ENCODE peak calls at places on chromosomes 6 and 20, in six cellular contexts. One of them, this sample, is unnamed.

GRCh38 chr6:132412656-132413500 is 11.6 kb upstream of the MOXD1 start:
- DNase-seq in fibroblast of lung: no peak
- DNase-seq in stomach: no peak
- DNase-seq in AG04450: no peak
- DNase-seq in IMR-90: peak; percentile 65
- DNase-seq in tibial artery: no peak
- DNase-seq in this sample: no peak

GRCh38 chr6:22334778-22335177 is 37.9 kb upstream of the PRL start:
- DNase-seq in fibroblast of lung: no peak
- DNase-seq in stomach: no peak
- DNase-seq in AG04450: no peak
- DNase-seq in IMR-90: no peak
- DNase-seq in tibial artery: no peak
- DNase-seq in this sample: no peak

GRCh38 chr6:152745509-152746171 is 5.0 kb upstream of the VIP start:
- DNase-seq in fibroblast of lung: no peak
- DNase-seq in stomach: no peak
- DNase-seq in AG04450: no peak
- DNase-seq in IMR-90: peak; percentile 0
- DNase-seq in tibial artery: no peak
- DNase-seq in this sample: no peak

GRCh38 chr6:111605100-111605748 is 454 bp downstream of the TRAF3IP2 start:
- DNase-seq in fibroblast of lung: peak; percentile 99
- DNase-seq in stomach: peak; percentile 53
- DNase-seq in AG04450: no peak
- DNase-seq in IMR-90: peak; percentile 86
- DNase-seq in tibial artery: peak; percentile 93
- DNase-seq in this sample: no peak

GRCh38 chr6:25279748-25280616 is 808 bp downstream of the CARMIL1 start:
- DNase-seq in fibroblast of lung: no peak
- DNase-seq in stomach: peak; percentile 38
- DNase-seq in AG04450: no peak
- DNase-seq in IMR-90: no peak
- DNase-seq in tibial artery: peak; percentile 73
- DNase-seq in this sample: peak; percentile 22

GRCh38 chr20:58652606-58653303 is 1.7 kb downstream of the STX16 start:
- DNase-seq in fibroblast of lung: no peak
- DNase-seq in stomach: no peak
- DNase-seq in AG04450: no peak
- DNase-seq in IMR-90: no peak
- DNase-seq in tibial artery: no peak
- DNase-seq in this sample: no peak

GRCh38 chr6:116247285-116247684 is 6.6 kb downstream of the TSPYL4 start:
- DNase-seq in fibroblast of lung: no peak
- DNase-seq in stomach: no peak
- DNase-seq in AG04450: no peak
- DNase-seq in IMR-90: no peak
- DNase-seq in tibial artery: no peak
- DNase-seq in this sample: no peak

GRCh38 chr6:25280617-25280990 is 1.4 kb downstream of the CARMIL1 start:
- DNase-seq in fibroblast of lung: peak; percentile 19
- DNase-seq in stomach: no peak
- DNase-seq in AG04450: no peak
- DNase-seq in IMR-90: no peak
- DNase-seq in tibial artery: no peak
- DNase-seq in this sample: no peak

GRCh38 chr6:32427218-32427617 is 12.5 kb upstream of the HLA-DRA start:
- DNase-seq in fibroblast of lung: no peak
- DNase-seq in stomach: no peak
- DNase-seq in AG04450: no peak
- DNase-seq in IMR-90: no peak
- DNase-seq in tibial artery: no peak
- DNase-seq in this sample: no peak

GRCh38 chr6:22614541-22614940 is 45.2 kb downstream of the HDGFL1 start:
- DNase-seq in fibroblast of lung: peak; percentile 7
- DNase-seq in stomach: no peak
- DNase-seq in AG04450: no peak
- DNase-seq in IMR-90: peak; percentile 61
- DNase-seq in tibial artery: no peak
- DNase-seq in this sample: no peak

GRCh38 chr6:143187173-143187908 is 126.7 kb downstream of the AIG1 start:
- DNase-seq in fibroblast of lung: peak; percentile 45
- DNase-seq in stomach: no peak
- DNase-seq in AG04450: peak; percentile 20
- DNase-seq in IMR-90: peak; percentile 74
- DNase-seq in tibial artery: no peak
- DNase-seq in this sample: no peak

GRCh38 chr6:130587778-130588520 is 222.1 kb downstream of the TMEM200A start:
- DNase-seq in fibroblast of lung: peak; percentile 68
- DNase-seq in stomach: no peak
- DNase-seq in AG04450: peak; percentile 55
- DNase-seq in IMR-90: peak; percentile 91
- DNase-seq in tibial artery: no peak
- DNase-seq in this sample: no peak

GRCh38 chr6:149887343-149887742 is 10.6 kb downstream of the RAET1E start:
- DNase-seq in fibroblast of lung: peak; percentile 74
- DNase-seq in stomach: no peak
- DNase-seq in AG04450: no peak
- DNase-seq in IMR-90: peak; percentile 89
- DNase-seq in tibial artery: no peak
- DNase-seq in this sample: no peak

GRCh38 chr20:13856356-13856755 is 71.5 kb downstream of the NDUFAF5 start:
- DNase-seq in fibroblast of lung: no peak
- DNase-seq in stomach: no peak
- DNase-seq in AG04450: no peak
- DNase-seq in IMR-90: no peak
- DNase-seq in tibial artery: no peak
- DNase-seq in this sample: no peak

GRCh38 chr6:85360794-85361642 is 88.9 kb upstream of the NT5E start:
- DNase-seq in fibroblast of lung: peak; percentile 98
- DNase-seq in stomach: no peak
- DNase-seq in AG04450: peak; percentile 90
- DNase-seq in IMR-90: peak; percentile 98
- DNase-seq in tibial artery: no peak
- DNase-seq in this sample: no peak

GRCh38 chr6:36204068-36204753 is 7.7 kb downstream of the BRPF3 start:
- DNase-seq in fibroblast of lung: no peak
- DNase-seq in stomach: no peak
- DNase-seq in AG04450: no peak
- DNase-seq in IMR-90: no peak
- DNase-seq in tibial artery: no peak
- DNase-seq in this sample: no peak

GRCh38 chr6:132359891-132360290 is 41.4 kb downstream of the MOXD1 start:
- DNase-seq in fibroblast of lung: no peak
- DNase-seq in stomach: no peak
- DNase-seq in AG04450: no peak
- DNase-seq in IMR-90: no peak
- DNase-seq in tibial artery: no peak
- DNase-seq in this sample: no peak

GRCh38 chr20:1934162-1934561 is 39.0 kb downstream of the SIRPA start:
- DNase-seq in fibroblast of lung: peak; percentile 94
- DNase-seq in stomach: no peak
- DNase-seq in AG04450: peak; percentile 64
- DNase-seq in IMR-90: peak; percentile 90
- DNase-seq in tibial artery: no peak
- DNase-seq in this sample: no peak

GRCh38 chr20:49674383-49675352 is 39.0 kb downstream of the B4GALT5 start:
- DNase-seq in fibroblast of lung: peak; percentile 17
- DNase-seq in stomach: no peak
- DNase-seq in AG04450: no peak
- DNase-seq in IMR-90: peak; percentile 30
- DNase-seq in tibial artery: no peak
- DNase-seq in this sample: no peak

GRCh38 chr6:14984454-14984853 is 261.4 kb upstream of the JARID2 start:
- DNase-seq in fibroblast of lung: peak; percentile 27
- DNase-seq in stomach: peak; percentile 28
- DNase-seq in AG04450: no peak
- DNase-seq in IMR-90: peak; percentile 31
- DNase-seq in tibial artery: no peak
- DNase-seq in this sample: no peak

GRCh38 chr6:15479761-15480160 is 183.1 kb downstream of the DTNBP1 start:
- DNase-seq in fibroblast of lung: no peak
- DNase-seq in stomach: no peak
- DNase-seq in AG04450: no peak
- DNase-seq in IMR-90: no peak
- DNase-seq in tibial artery: no peak
- DNase-seq in this sample: no peak

GRCh38 chr6:36757206-36757605 is 59.6 kb downstream of the RAB44 start:
- DNase-seq in fibroblast of lung: no peak
- DNase-seq in stomach: no peak
- DNase-seq in AG04450: no peak
- DNase-seq in IMR-90: no peak
- DNase-seq in tibial artery: no peak
- DNase-seq in this sample: no peak

GRCh38 chr20:38449046-38449445 is 13.9 kb upstream of the SNHG17 start:
- DNase-seq in fibroblast of lung: no peak
- DNase-seq in stomach: no peak
- DNase-seq in AG04450: no peak
- DNase-seq in IMR-90: no peak
- DNase-seq in tibial artery: no peak
- DNase-seq in this sample: no peak

GRCh38 chr6:49551126-49551865 is 828 bp downstream of the C6orf141 start:
- DNase-seq in fibroblast of lung: no peak
- DNase-seq in stomach: no peak
- DNase-seq in AG04450: no peak
- DNase-seq in IMR-90: no peak
- DNase-seq in tibial artery: peak; percentile 65
- DNase-seq in this sample: no peak

GRCh38 chr20:3784226-3784853 is 2.2 kb downstream of the CENPB start:
- DNase-seq in fibroblast of lung: no peak
- DNase-seq in stomach: no peak
- DNase-seq in AG04450: no peak
- DNase-seq in IMR-90: no peak
- DNase-seq in tibial artery: peak; percentile 67
- DNase-seq in this sample: no peak

GRCh38 chr6:104928141-104928540 is 28.8 kb upstream of the LIN28B start:
- DNase-seq in fibroblast of lung: no peak
- DNase-seq in stomach: no peak
- DNase-seq in AG04450: no peak
- DNase-seq in IMR-90: no peak
- DNase-seq in tibial artery: no peak
- DNase-seq in this sample: no peak

DNA sequence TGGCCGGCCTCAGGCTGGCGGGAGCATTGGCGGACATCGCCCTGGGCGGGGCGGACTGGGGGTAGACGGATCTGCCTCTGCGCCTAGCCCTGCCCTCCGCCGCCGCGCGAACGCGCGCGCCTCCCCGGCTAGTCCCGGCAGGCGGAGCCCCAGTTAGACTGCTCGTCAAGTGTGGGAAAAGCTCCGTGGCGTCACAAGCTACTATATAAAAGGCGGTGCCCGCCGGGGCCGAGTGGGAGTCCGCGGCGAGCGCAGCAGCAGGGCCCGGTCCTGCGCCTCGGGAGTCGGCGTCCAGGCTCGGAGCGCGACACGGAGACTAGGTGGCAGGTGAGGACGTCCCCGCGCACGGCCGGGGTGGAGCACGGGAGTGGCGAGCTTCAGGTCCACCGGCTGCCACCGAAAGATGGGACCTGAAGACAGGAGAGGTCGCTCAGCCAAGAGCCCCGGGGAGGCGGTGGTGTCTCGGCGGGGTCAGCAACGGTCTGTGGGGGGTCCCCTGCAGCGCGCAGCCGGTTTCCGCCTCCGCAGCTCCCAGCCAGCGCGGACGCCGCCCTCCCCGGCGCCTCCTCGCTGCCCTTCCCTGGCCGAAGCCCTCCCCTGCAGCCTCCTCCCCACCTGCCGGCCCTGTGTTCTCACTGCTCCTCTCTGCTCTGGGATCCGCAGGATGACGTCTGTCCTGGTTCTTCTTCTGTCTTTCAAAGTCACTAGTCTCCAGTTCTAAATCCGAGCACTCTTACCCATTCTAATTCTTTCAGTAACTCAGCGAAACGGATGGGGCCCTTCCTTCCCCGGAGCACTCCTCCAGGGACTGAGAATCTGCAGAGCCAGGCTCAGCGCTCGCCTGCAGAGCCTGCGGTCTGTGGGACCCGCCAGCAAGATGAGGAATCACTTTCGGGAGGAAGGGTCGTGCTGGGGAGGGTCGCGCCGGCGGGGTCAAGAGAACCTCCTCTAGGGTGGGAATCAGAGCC is 4.3 kb upstream of the RIPK1 start:
- DNase-seq in fibroblast of lung: peak; percentile 93
- DNase-seq in stomach: peak; percentile 96
- DNase-seq in AG04450: peak; percentile 74
- DNase-seq in IMR-90: peak; percentile 91
- DNase-seq in tibial artery: peak; percentile 99
- DNase-seq in this sample: peak; percentile 63
- TF ChIP-seq CTCF in fibroblast of lung: no peak
- TF ChIP-seq CTCF in stomach: no peak
- TF ChIP-seq CTCF in AG04450: no peak
- TF ChIP-seq CTCF in IMR-90: no peak
- TF ChIP-seq CTCF in tibial artery: peak; percentile 7
- TF ChIP-seq CTCF in this sample: no peak

DNA sequence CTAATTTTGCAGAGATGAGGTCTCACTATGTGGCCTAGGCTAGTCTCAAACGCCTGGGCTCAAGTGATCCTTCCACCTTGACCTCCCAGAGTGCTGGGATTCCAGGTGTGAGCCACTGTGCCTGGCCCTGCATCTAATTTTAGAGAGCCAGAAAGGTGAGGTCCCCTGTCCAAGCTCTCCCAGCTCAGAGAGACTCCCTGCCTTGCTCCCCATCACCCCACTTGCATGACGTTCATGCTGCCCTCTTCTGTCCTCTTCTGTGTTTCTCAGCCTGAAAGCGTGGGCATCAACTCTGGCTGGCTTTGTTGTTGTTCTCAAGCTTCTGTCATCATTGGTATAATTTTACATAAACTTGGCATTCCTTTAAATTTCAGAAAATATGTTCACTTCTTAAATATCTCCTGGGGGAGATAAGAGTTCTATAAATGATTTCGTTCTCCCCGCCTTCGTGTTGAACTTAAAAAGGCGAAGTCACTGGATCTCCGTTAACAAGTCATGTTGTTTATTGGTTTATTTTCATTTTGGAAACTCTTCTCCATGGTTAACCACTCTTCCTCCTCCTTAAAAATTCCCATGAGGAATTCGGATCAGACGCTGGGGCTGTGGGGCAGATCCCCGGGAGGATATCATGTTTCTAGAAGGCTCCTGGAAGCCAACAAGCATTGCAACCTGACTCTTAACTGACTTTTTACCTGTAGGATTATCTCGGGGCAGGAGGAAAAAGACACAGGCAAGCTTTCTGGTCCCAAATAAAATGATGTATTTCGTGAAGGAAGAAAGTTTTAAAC is 13.2 kb upstream of the PARD6B start:
- DNase-seq in fibroblast of lung: no peak
- DNase-seq in stomach: no peak
- DNase-seq in AG04450: no peak
- DNase-seq in IMR-90: no peak
- DNase-seq in tibial artery: peak; percentile 55
- DNase-seq in this sample: no peak
- TF ChIP-seq CTCF in fibroblast of lung: peak; percentile 3
- TF ChIP-seq CTCF in stomach: no peak
- TF ChIP-seq CTCF in AG04450: no peak
- TF ChIP-seq CTCF in IMR-90: peak; percentile 17
- TF ChIP-seq CTCF in tibial artery: no peak
- TF ChIP-seq CTCF in this sample: no peak

GRCh38 chr20:53621482-53622246 is 28.0 kb upstream of the ZNF217 start:
- DNase-seq in fibroblast of lung: peak; percentile 91
- DNase-seq in stomach: peak; percentile 65
- DNase-seq in AG04450: no peak
- DNase-seq in IMR-90: peak; percentile 82
- DNase-seq in tibial artery: peak; percentile 77
- DNase-seq in this sample: no peak
- TF ChIP-seq CTCF in fibroblast of lung: no peak
- TF ChIP-seq CTCF in stomach: no peak
- TF ChIP-seq CTCF in AG04450: no peak
- TF ChIP-seq CTCF in IMR-90: no peak
- TF ChIP-seq CTCF in tibial artery: no peak
- TF ChIP-seq CTCF in this sample: no peak

GRCh38 chr6:165439928-165440554 is 130.6 kb upstream of the C6orf118 start:
- DNase-seq in fibroblast of lung: peak; percentile 75
- DNase-seq in stomach: no peak
- DNase-seq in AG04450: peak; percentile 1
- DNase-seq in IMR-90: peak; percentile 73
- DNase-seq in tibial artery: no peak
- DNase-seq in this sample: no peak
- TF ChIP-seq CTCF in fibroblast of lung: peak; percentile 45
- TF ChIP-seq CTCF in stomach: no peak
- TF ChIP-seq CTCF in AG04450: peak; percentile 47
- TF ChIP-seq CTCF in IMR-90: peak; percentile 65
- TF ChIP-seq CTCF in tibial artery: peak; percentile 52
- TF ChIP-seq CTCF in this sample: peak; percentile 51